ENCODE peak calls at places on chromosome 22, in eight cellular contexts. Z, B, J, Q, F, X, U and M are unnamed samples.

GRCh38 chr22:20601308-20601707 is 93.9 kb downstream of the MED15 start:
- DNase-seq in Z (no peak), B (no peak), J (no peak), Q (no peak), F (no peak), X (no peak), U (no peak), M (no peak)

GRCh38 chr22:24950272-24950902 is 2.1 kb upstream of the KIAA1671 start:
- DNase-seq in Z (no peak), B (no peak), J (no peak), Q (peak; percentile 66), F (no peak), X (peak; percentile 53), U (no peak), M (no peak)

GRCh38 chr22:24426859-24427499 is 420 bp upstream of the ADORA2A start:
- DNase-seq in Z (no peak), B (no peak), J (no peak), Q (no peak), F (no peak), X (no peak), U (no peak), M (no peak)

GRCh38 chr22:25622011-25622410 is 57.5 kb downstream of the GRK3 start:
- DNase-seq in Z (peak; percentile 17), B (no peak), J (no peak), Q (peak; percentile 85), F (no peak), X (no peak), U (no peak), M (no peak)

GRCh38 chr22:34975721-34976120 is 90.2 kb upstream of the ISX start:
- DNase-seq in Z (no peak), B (no peak), J (no peak), Q (no peak), F (no peak), X (no peak), U (no peak), M (no peak)

GRCh38 chr22:23548501-23549197 is 31.4 kb downstream of the IGLL1 start:
- DNase-seq in Z (no peak), B (no peak), J (no peak), Q (no peak), F (no peak), X (no peak), U (no peak), M (no peak)

GRCh38 chr22:17281026-17281809 is 62.0 kb upstream of the ADA2 start:
- DNase-seq in Z (no peak), B (no peak), J (no peak), Q (no peak), F (no peak), X (no peak), U (no peak), M (no peak)

GRCh38 chr22:37610480-37611148 is 2.0 kb downstream of the GGA1 start:
- DNase-seq in Z (no peak), B (no peak), J (peak; percentile 82), Q (no peak), F (peak; percentile 80), X (no peak), U (no peak), M (no peak)

GRCh38 chr22:33553493-33553892 is 366.8 kb downstream of the LARGE1 start:
- DNase-seq in Z (no peak), B (no peak), J (no peak), Q (no peak), F (no peak), X (no peak), U (no peak), M (no peak)

GRCh38 chr22:21984793-21985192 is 2.2 kb upstream of the TOP3B start:
- DNase-seq in Z (peak; percentile 32), B (no peak), J (no peak), Q (no peak), F (no peak), X (no peak), U (peak; percentile 19), M (no peak)

GRCh38 chr22:17777005-17777716 is 2.9 kb upstream of the BID start:
- DNase-seq in Z (no peak), B (no peak), J (peak; percentile 75), Q (no peak), F (no peak), X (no peak), U (no peak), M (no peak)

GRCh38 chr22:30290679-30291333 is 1.5 kb upstream of the CASTOR1 start:
- DNase-seq in Z (peak; percentile 84), B (peak; percentile 97), J (peak; percentile 82), Q (peak; percentile 38), F (peak; percentile 70), X (peak; percentile 67), U (no peak), M (no peak)

GRCh38 chr22:48173061-48173849 is 1410.8 kb downstream of the TBC1D22A start:
- DNase-seq in Z (no peak), B (no peak), J (no peak), Q (no peak), F (no peak), X (no peak), U (no peak), M (no peak)

GRCh38 chr22:36873614-36874308 is 13.0 kb downstream of the NCF4 start:
- DNase-seq in Z (peak; percentile 60), B (no peak), J (peak; percentile 72), Q (peak; percentile 28), F (no peak), X (peak; percentile 62), U (peak; percentile 53), M (no peak)

GRCh38 chr22:35230417-35230816 is 26.9 kb upstream of the HMGXB4 start:
- DNase-seq in Z (no peak), B (no peak), J (no peak), Q (no peak), F (no peak), X (no peak), U (no peak), M (no peak)

DNA sequence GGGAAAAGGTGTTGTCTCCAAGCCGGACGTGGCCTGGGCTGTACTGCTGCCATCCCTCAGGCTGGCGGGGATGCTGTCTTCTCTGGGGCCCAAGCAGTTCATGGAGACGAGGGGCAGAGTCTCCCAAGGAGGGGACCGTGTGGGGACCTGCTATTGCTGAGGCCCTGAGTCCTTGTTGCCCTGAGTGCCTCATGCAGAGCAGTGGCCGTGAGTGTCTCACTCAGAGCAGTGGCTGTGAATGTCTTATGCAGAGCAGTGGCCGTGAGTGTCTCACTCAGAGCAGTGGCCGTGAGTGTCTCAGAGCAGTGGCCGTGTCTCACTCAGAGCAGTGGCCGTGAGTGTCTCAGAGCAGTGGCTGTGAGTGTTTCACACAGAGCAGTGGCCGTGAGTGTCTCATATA is 54.7 kb downstream of the GRAMD4 start:
- DNase-seq in Z (no peak), B (no peak), J (no peak), Q (no peak), F (no peak), X (no peak), U (no peak), M (no peak)
- H3K4me3 ChIP-seq in Z (no peak overlapping the region), B (peak overlapping the region; percentile 11), J (no peak overlapping the region), Q (no peak overlapping the region), F (no peak overlapping the region), X (no peak overlapping the region), U (no peak overlapping the region), M (no peak overlapping the region)

GRCh38 chr22:45784357-45785277 is 113.0 kb downstream of the ATXN10 start:
- DNase-seq in Z (no peak), B (no peak), J (no peak), Q (no peak), F (no peak), X (peak; percentile 26), U (no peak), M (no peak)

GRCh38 chr22:45785458-45785857 is 113.8 kb downstream of the ATXN10 start:
- DNase-seq in Z (no peak), B (no peak), J (peak; percentile 50), Q (peak; percentile 81), F (peak; percentile 28), X (no peak), U (no peak), M (no peak)

GRCh38 chr22:45788530-45788929 is 116.9 kb downstream of the ATXN10 start:
- DNase-seq in Z (no peak), B (no peak), J (no peak), Q (no peak), F (no peak), X (no peak), U (no peak), M (no peak)

GRCh38 chr22:45783690-45784089 is 112.1 kb downstream of the ATXN10 start:
- DNase-seq in Z (no peak), B (no peak), J (no peak), Q (no peak), F (no peak), X (no peak), U (no peak), M (no peak)

DNA sequence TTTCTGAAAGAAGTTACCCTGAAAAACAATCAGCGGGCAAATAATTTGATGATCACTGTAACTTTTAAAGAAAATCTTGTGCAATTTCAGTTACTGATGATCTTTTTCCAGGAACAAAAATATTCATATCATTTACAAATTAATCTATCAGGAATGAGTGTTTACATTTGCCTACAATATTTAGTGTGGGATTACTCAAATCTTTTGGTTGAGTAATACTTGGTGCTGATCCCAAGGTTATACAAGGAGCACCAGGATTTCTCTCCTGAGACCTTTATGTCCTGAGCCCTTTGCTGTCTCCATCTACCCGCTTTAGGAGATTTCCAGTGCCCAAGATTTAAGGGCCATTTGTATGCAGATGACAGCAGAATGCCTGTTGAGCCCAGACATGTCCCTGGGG is 116.1 kb downstream of the ATXN10 start:
- DNase-seq in Z (peak; percentile 26), B (no peak), J (no peak), Q (no peak), F (no peak), X (no peak), U (no peak), M (no peak)
- TF ChIP-seq CTCF in Z (no peak), B (no peak), J (no peak), Q (no peak), F (no peak), X (no peak), U (no peak), M (no peak)

GRCh38 chr22:45552017-45552411 is 49.3 kb downstream of the FBLN1 start:
- DNase-seq in Z (no peak), B (no peak), J (no peak), Q (no peak), F (no peak), X (no peak), U (no peak), M (no peak)
- H3K4me3 ChIP-seq in Z (no peak overlapping the region), B (no peak overlapping the region), J (no peak overlapping the region), Q (no peak overlapping the region), F (no peak overlapping the region), X (no peak overlapping the region), U (no peak overlapping the region), M (no peak overlapping the region)

GRCh38 chr22:27835446-27835845 is 33.9 kb upstream of the MN1 start:
- DNase-seq in Z (no peak), B (no peak), J (no peak), Q (peak; percentile 52), F (no peak), X (no peak), U (no peak), M (no peak)

GRCh38 chr22:27833803-27834202 is 32.2 kb upstream of the MN1 start:
- DNase-seq in Z (no peak), B (no peak), J (no peak), Q (no peak), F (no peak), X (no peak), U (no peak), M (no peak)

GRCh38 chr22:27839261-27839660 is 37.7 kb upstream of the MN1 start:
- DNase-seq in Z (no peak), B (no peak), J (no peak), Q (no peak), F (no peak), X (no peak), U (no peak), M (no peak)

GRCh38 chr22:27834364-27835185 is 33.0 kb upstream of the MN1 start:
- DNase-seq in Z (no peak), B (no peak), J (no peak), Q (no peak), F (no peak), X (no peak), U (no peak), M (no peak)

GRCh38 chr22:27836181-27836580 is 34.6 kb upstream of the MN1 start:
- DNase-seq in Z (peak; percentile 81), B (no peak), J (no peak), Q (no peak), F (no peak), X (no peak), U (no peak), M (no peak)
- TF ChIP-seq CTCF in Z (no peak), B (no peak), J (no peak), Q (no peak), F (no peak), X (no peak), U (no peak), M (no peak)